ENCODE peak calls at places on chromosomes 2 and 18, in five cellular contexts. J is KBM-7; L is GM12891; I is left ventricle myocardium inferior; Z is activated naive CD4-positive, alpha-beta T cell treated with anti-CD3 and anti-CD28 coated beads, Interleukin-2, amount 10 ng/mL, durations not matched to agents 7 days and 5 days. C is an unnamed sample.

GRCh38 chr2:149585317-149585885 is 2.2 kb downstream of the MMADHC start:
- DNase-seq in J (no peak), L (no peak), I (no peak), Z (no peak), C (no peak)

GRCh38 chr2:54558976-54559410 is 102.9 kb downstream of the SPTBN1 start:
- DNase-seq in J (peak), L (no peak), I (no peak), Z (peak), C (no peak)

GRCh38 chr2:30201990-30202389 is 29.3 kb upstream of the LBH start:
- DNase-seq in J (no peak), L (no peak), I (peak), Z (no peak), C (no peak)

GRCh38 chr2:238174701-238175100 is 15.9 kb downstream of the ERFE start:
- DNase-seq in J (no peak), L (no peak), I (no peak), Z (no peak), C (no peak)

GRCh38 chr2:238589591-238590460 is 163.1 kb downstream of the ASB1 start:
- DNase-seq in J (no peak), L (no peak), I (no peak), Z (no peak), C (no peak)

GRCh38 chr18:56175309-56175708 is 463.1 kb downstream of the TXNL1 start:
- DNase-seq in J (no peak), L (no peak), I (no peak), Z (no peak), C (no peak)

GRCh38 chr18:68925268-68925667 is 127.4 kb downstream of the CCDC102B start:
- DNase-seq in J (no peak), L (no peak), I (no peak), Z (no peak), C (no peak)

GRCh38 chr2:62216616-62217015 is 20.7 kb downstream of the B3GNT2 start:
- DNase-seq in J (no peak), L (no peak), I (no peak), Z (no peak), C (no peak)

GRCh38 chr2:139963863-139964355 is 1183.7 kb upstream of the NXPH2 start:
- DNase-seq in J (no peak), L (no peak), I (no peak), Z (no peak), C (no peak)

GRCh38 chr2:100292022-100292580 is 30.2 kb downstream of the LONRF2 start:
- DNase-seq in J (peak), L (no peak), I (no peak), Z (peak), C (peak)

GRCh38 chr2:27115485-27115884 is 3.4 kb downstream of the CGREF1 start:
- DNase-seq in J (no peak), L (no peak), I (no peak), Z (no peak), C (no peak)

GRCh38 chr2:64748147-64748546 is 94.4 kb upstream of the SERTAD2 start:
- DNase-seq in J (no peak), L (no peak), I (no peak), Z (no peak), C (no peak)

GRCh38 chr2:138274421-138275291 is 226.9 kb upstream of the SPOPL start:
- DNase-seq in J (no peak), L (no peak), I (no peak), Z (no peak), C (no peak)

GRCh38 chr2:225894240-225894980 is 494.9 kb downstream of the NYAP2 start:
- DNase-seq in J (no peak), L (no peak), I (no peak), Z (no peak), C (no peak)

GRCh38 chr2:198287706-198288105 is 483.3 kb downstream of the PLCL1 start:
- DNase-seq in J (no peak), L (no peak), I (no peak), Z (no peak), C (no peak)

GRCh38 chr2:226687641-226688253 is 111.9 kb downstream of the IRS1 start:
- DNase-seq in J (no peak), L (no peak), I (no peak), Z (no peak), C (no peak)

GRCh38 chr18:61348230-61348629 is 15.0 kb downstream of the CDH20 start:
- DNase-seq in J (no peak), L (no peak), I (no peak), Z (no peak), C (no peak)

GRCh38 chr2:2901384-2902345 is 476.0 kb downstream of the EIPR1 start:
- DNase-seq in J (no peak), L (peak), I (no peak), Z (no peak), C (no peak)

GRCh38 chr2:190553254-190553653 is 18.7 kb upstream of the NEMP2 start:
- DNase-seq in J (no peak), L (no peak), I (no peak), Z (no peak), C (no peak)

GRCh38 chr2:232328516-232329460 is 49.8 kb upstream of the ALPP start:
- DNase-seq in J (no peak), L (no peak), I (peak), Z (peak), C (no peak)

GRCh38 chr2:189232759-189233406 is 53.3 kb upstream of the COL5A2 start:
- DNase-seq in J (no peak), L (peak), I (no peak), Z (no peak), C (no peak)

GRCh38 chr2:121241466-121241865 is 43.5 kb downstream of the TFCP2L1 start:
- DNase-seq in J (no peak), L (no peak), I (no peak), Z (no peak), C (no peak)

GRCh38 chr2:113858764-113859163 is 31.1 kb upstream of the ACTR3 start:
- DNase-seq in J (no peak), L (no peak), I (no peak), Z (no peak), C (no peak)